ENCODE peak calls at places on chromosomes 1 and 21, in nine cellular contexts. J is psoas muscle, L is spleen, G is stomach, I is PC-9, V is heart left ventricle, E is neural progenitor cell, B is heart right ventricle, R is mesendoderm. Y is an unnamed sample.

GRCh38 chr1:246969621-246970020 is 37.9 kb upstream of the AHCTF1 start:
- DNase-seq in J (no peak), L (no peak), G (no peak), I (no peak), V (no peak), E (no peak), B (no peak), R (no peak), Y (no peak)

GRCh38 chr21:41425588-41425953 is 468 bp upstream of the MX1 start:
- DNase-seq in J (no peak), L (no peak), G (no peak), I (no peak), V (no peak), E (no peak), B (no peak), R (no peak), Y (no peak)

GRCh38 chr21:45110873-45111624 is 36.7 kb downstream of the ADARB1 start:
- DNase-seq in J (no peak), L (no peak), G (no peak), I (no peak), V (no peak), E (no peak), B (no peak), R (no peak), Y (no peak)

GRCh38 chr21:14864211-14865021 is 200.4 kb downstream of the NRIP1 start:
- DNase-seq in J (peak), L (peak), G (peak), I (no peak), V (peak), E (peak), B (peak), R (peak), Y (peak)

GRCh38 chr1:175757381-175758015 is 14.1 kb upstream of the TNR start:
- DNase-seq in J (no peak), L (no peak), G (peak), I (no peak), V (no peak), E (peak), B (peak), R (peak), Y (no peak)

GRCh38 chr21:17775431-17776126 is 43.6 kb downstream of the C21orf91 start:
- DNase-seq in J (no peak), L (peak), G (no peak), I (no peak), V (no peak), E (no peak), B (no peak), R (no peak), Y (no peak)

GRCh38 chr1:118928739-118929554 is 59.2 kb downstream of the TBX15 start:
- DNase-seq in J (no peak), L (no peak), G (no peak), I (no peak), V (no peak), E (peak), B (no peak), R (peak), Y (no peak)

GRCh38 chr1:1782399-1783221 is 4.3 kb upstream of the NADK start:
- DNase-seq in J (peak), L (peak), G (peak), I (peak), V (peak), E (peak), B (peak), R (peak), Y (peak)

GRCh38 chr1:20291621-20292020 is 946 bp downstream of the VWA5B1 start:
- DNase-seq in J (no peak), L (no peak), G (no peak), I (no peak), V (no peak), E (peak), B (no peak), R (no peak), Y (no peak)

GRCh38 chr1:21586222-21586621 is 77.0 kb downstream of the ALPL start:
- DNase-seq in J (no peak), L (no peak), G (no peak), I (no peak), V (no peak), E (peak), B (no peak), R (no peak), Y (no peak)

GRCh38 chr1:97170296-97170695 is 448.7 kb downstream of the PTBP2 start:
- DNase-seq in J (no peak), L (no peak), G (no peak), I (no peak), V (no peak), E (no peak), B (no peak), R (no peak), Y (no peak)

GRCh38 chr21:22728091-22728490 is 1729.9 kb downstream of the NCAM2 start:
- DNase-seq in J (no peak), L (no peak), G (no peak), I (no peak), V (no peak), E (peak), B (no peak), R (peak), Y (no peak)

GRCh38 chr1:243325305-243325890 is 69.6 kb downstream of the SDCCAG8 start:
- DNase-seq in J (no peak), L (no peak), G (no peak), I (peak), V (no peak), E (peak), B (no peak), R (peak), Y (no peak)

GRCh38 chr1:229803601-229804217 is 177.7 kb downstream of the URB2 start:
- DNase-seq in J (no peak), L (no peak), G (no peak), I (peak), V (no peak), E (no peak), B (no peak), R (no peak), Y (no peak)

GRCh38 chr1:241589524-241589923 is 50.6 kb downstream of the CHML start:
- DNase-seq in J (no peak), L (no peak), G (no peak), I (no peak), V (no peak), E (no peak), B (no peak), R (no peak), Y (no peak)

GRCh38 chr1:232045571-232045970 is 419.0 kb downstream of the DISC1 start:
- DNase-seq in J (no peak), L (no peak), G (no peak), I (no peak), V (no peak), E (no peak), B (no peak), R (no peak), Y (no peak)

GRCh38 chr1:172898866-172899265 is 151.9 kb downstream of the TNFSF18 start:
- DNase-seq in J (no peak), L (no peak), G (no peak), I (no peak), V (no peak), E (no peak), B (no peak), R (no peak), Y (no peak)

GRCh38 chr1:32500387-32501209 is 35.7 kb downstream of the ZBTB8B start:
- DNase-seq in J (peak), L (peak), G (peak), I (no peak), V (peak), E (peak), B (peak), R (peak), Y (peak)

GRCh38 chr1:11838349-11839272 is 9.0 kb downstream of the NPPA start:
- DNase-seq in J (peak), L (peak), G (peak), I (no peak), V (peak), E (peak), B (peak), R (peak), Y (peak)

GRCh38 chr1:237736372-237737029 is 154.2 kb downstream of the ZP4 start:
- DNase-seq in J (no peak), L (no peak), G (no peak), I (no peak), V (no peak), E (peak), B (no peak), R (peak), Y (no peak)

GRCh38 chr1:203161703-203162102 is 13.9 kb downstream of the MYBPH start:
- DNase-seq in J (no peak), L (no peak), G (no peak), I (no peak), V (no peak), E (no peak), B (no peak), R (no peak), Y (no peak)

GRCh38 chr1:238281418-238281817 is 390.7 kb upstream of the ZP4 start:
- DNase-seq in J (no peak), L (no peak), G (no peak), I (no peak), V (no peak), E (no peak), B (no peak), R (peak), Y (no peak)

GRCh38 chr1:230208619-230209261 is 141.7 kb downstream of the GALNT2 start:
- DNase-seq in J (no peak), L (no peak), G (no peak), I (no peak), V (no peak), E (no peak), B (no peak), R (no peak), Y (no peak)

GRCh38 chr1:19122668-19123067 is 87.4 kb downstream of the UBR4 start:
- DNase-seq in J (no peak), L (no peak), G (peak), I (peak), V (peak), E (no peak), B (peak), R (no peak), Y (no peak)

GRCh38 chr1:59163268-59164092 is 133.4 kb upstream of the FGGY start:
- DNase-seq in J (no peak), L (no peak), G (no peak), I (no peak), V (no peak), E (no peak), B (no peak), R (no peak), Y (no peak)

GRCh38 chr1:109912214-109912861 is 1.7 kb downstream of the CSF1 start:
- DNase-seq in J (no peak), L (no peak), G (no peak), I (no peak), V (no peak), E (no peak), B (no peak), R (no peak), Y (no peak)

GRCh38 chr1:233487415-233487814 is 126.5 kb upstream of the KCNK1 start:
- DNase-seq in J (no peak), L (no peak), G (no peak), I (no peak), V (no peak), E (no peak), B (no peak), R (no peak), Y (no peak)

GRCh38 chr21:42248241-42248640 is 29.3 kb downstream of the ABCG1 start:
- DNase-seq in J (no peak), L (peak), G (no peak), I (no peak), V (no peak), E (no peak), B (no peak), R (no peak), Y (no peak)

GRCh38 chr1:30976143-30976542 is 67.6 kb upstream of the SDC3 start:
- DNase-seq in J (no peak), L (no peak), G (no peak), I (no peak), V (no peak), E (no peak), B (no peak), R (no peak), Y (no peak)

GRCh38 chr1:226875641-226876295 is 5.4 kb downstream of the PSEN2 start:
- DNase-seq in J (no peak), L (peak), G (peak), I (peak), V (no peak), E (peak), B (no peak), R (no peak), Y (no peak)

GRCh38 chr1:27869719-27870085 is 2.6 kb upstream of the THEMIS2 start:
- DNase-seq in J (no peak), L (no peak), G (no peak), I (no peak), V (no peak), E (no peak), B (no peak), R (no peak), Y (no peak)

GRCh38 chr1:9292361-9293240 is at the start of gene SPSB1:
- DNase-seq in J (peak), L (peak), G (peak), I (peak), V (peak), E (peak), B (peak), R (peak), Y (peak)

GRCh38 chr1:43271186-43272118 is 1.7 kb downstream of the TMEM125 start:
- DNase-seq in J (no peak), L (peak), G (peak), I (no peak), V (peak), E (no peak), B (no peak), R (peak), Y (no peak)

GRCh38 chr1:149915429-149916192 is 2.0 kb downstream of the SV2A start:
- DNase-seq in J (no peak), L (no peak), G (no peak), I (no peak), V (no peak), E (peak), B (no peak), R (no peak), Y (no peak)

DNA sequence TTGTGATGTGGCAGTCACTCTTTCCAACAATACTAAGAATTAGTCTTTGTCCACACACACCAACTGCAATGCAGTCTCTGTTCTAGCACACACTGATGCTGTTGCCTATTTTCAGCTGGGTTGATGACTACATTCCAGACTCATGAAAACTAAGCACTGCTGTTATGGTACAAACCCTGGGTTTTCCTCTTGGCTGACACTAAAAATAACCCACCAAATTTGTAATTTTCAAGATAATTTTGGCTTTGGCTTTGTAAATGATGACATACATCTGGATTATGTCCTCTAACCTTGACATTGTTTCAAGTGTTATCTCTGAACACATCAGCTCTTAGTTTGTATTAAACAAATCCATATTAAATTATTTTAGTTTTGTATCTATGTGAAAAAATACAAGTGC is 444.8 kb downstream of the PTPRC start:
- DNase-seq in J (no peak), L (no peak), G (no peak), I (no peak), V (no peak), E (no peak), B (no peak), R (no peak), Y (no peak)
- H3K27ac ChIP-seq in J (no peak), L (no peak), G (no peak), I (no peak), V (no peak), E (no peak), B (no peak), R (no peak), Y (no peak)

GRCh38 chr1:245516178-245516829 is 361.5 kb downstream of the KIF26B start:
- DNase-seq in J (no peak), L (no peak), G (no peak), I (no peak), V (no peak), E (peak), B (no peak), R (no peak), Y (no peak)

GRCh38 chr1:245512980-245513578 is 358.3 kb downstream of the KIF26B start:
- DNase-seq in J (no peak), L (no peak), G (no peak), I (no peak), V (no peak), E (peak), B (no peak), R (peak), Y (no peak)

DNA sequence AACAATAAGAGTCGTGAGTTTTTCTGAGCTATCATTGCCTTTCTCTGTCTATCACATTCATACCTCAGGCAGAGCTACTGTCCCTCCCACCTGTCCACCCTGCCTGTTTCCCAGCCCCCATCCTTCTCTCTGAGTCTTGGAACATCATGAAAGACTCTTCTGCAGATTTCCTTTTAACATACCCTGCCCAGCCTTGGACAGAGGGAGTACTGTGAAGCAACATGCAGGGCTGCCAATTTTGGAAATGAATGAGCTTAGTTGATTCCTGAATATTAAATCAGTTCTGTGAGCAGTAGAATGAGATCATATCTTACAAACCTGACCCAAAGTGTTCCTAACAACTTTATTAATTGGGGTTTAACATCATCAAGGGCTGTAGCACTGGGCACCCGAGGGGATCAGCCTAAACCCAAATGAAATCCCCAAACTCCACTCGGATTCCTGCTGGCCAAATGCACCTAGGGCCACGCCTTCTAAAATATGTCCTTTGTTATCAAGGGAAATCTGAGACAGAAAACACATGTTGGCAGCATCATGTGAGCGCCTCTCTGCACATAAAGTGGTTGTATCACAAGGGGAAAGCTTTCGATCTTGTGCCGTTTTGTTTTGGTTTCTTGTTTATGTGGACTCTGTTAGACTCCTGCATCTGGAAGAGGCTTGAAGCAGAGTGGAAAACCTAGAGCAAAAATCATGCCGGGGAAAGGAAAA is 357.6 kb downstream of the KIF26B start:
- DNase-seq in J (no peak), L (no peak), G (no peak), I (no peak), V (no peak), E (no peak), B (no peak), R (no peak), Y (no peak)
- H3K27ac ChIP-seq in J (no peak), L (no peak), G (no peak), I (no peak), V (no peak), E (no peak), B (no peak), R (no peak), Y (no peak)

DNA sequence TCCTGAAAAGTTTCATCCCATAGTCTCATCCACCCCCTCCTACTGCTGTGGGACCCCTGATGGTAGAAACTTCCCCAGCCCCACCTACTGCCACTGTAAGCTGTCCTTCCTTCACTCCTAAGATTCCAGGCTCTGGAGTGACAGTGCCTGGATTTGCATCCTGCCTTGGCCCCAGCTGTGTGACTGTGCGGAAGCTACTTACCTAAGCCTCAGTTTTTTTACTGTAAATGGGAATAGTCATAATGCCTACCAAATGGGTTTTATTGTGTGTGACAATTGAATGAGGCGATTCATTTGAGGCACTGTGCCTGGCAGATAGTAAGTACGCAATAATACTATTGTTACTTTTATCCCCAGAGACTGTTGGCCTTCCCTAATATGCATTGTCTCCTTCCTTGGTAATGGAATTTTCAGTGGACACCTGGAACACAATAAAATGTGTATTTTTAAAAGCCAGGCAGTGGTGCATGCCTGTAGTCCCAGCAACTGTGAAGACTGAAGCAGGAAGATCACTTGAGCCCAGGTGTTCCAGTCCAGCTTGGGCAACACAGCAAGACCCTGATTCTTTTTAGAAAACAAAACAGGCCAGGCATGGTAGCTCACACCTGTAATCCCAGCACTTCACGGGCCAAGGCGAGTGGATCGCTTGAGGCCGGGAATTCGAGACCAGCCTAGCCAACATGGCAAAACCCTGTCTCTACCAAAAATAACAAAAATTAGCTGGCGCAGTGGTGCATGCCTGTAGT is 55.0 kb upstream of the ZNF326 start:
- DNase-seq in J (no peak), L (no peak), G (no peak), I (no peak), V (no peak), E (peak), B (no peak), R (peak), Y (no peak)
- H3K27ac ChIP-seq in J (no peak), L (no peak), G (no peak), I (no peak), V (no peak), E (peak), B (no peak), R (no peak), Y (no peak)

DNA sequence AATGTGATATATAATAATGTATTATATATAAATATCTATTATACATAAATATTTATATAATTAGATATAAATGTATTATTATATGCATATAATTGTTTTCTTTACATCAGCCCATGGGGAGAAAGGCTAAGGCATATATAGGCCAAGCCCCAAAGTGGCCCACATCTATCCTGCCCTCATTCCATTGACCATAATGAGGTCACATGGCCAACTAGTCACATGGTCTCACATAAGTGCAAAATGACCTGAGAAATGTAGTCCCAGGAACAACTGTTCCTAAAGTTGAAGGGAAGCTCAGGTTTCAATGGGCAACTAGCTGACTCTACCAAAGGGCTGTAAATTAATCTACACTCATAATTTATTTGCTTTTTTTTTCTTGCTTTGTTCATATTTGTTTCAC is 14.5 kb upstream of the CCDC185 start:
- DNase-seq in J (no peak), L (no peak), G (no peak), I (no peak), V (no peak), E (no peak), B (no peak), R (peak), Y (no peak)
- H3K27ac ChIP-seq in J (no peak), L (no peak), G (no peak), I (no peak), V (no peak), E (no peak), B (no peak), R (no peak), Y (no peak)

DNA sequence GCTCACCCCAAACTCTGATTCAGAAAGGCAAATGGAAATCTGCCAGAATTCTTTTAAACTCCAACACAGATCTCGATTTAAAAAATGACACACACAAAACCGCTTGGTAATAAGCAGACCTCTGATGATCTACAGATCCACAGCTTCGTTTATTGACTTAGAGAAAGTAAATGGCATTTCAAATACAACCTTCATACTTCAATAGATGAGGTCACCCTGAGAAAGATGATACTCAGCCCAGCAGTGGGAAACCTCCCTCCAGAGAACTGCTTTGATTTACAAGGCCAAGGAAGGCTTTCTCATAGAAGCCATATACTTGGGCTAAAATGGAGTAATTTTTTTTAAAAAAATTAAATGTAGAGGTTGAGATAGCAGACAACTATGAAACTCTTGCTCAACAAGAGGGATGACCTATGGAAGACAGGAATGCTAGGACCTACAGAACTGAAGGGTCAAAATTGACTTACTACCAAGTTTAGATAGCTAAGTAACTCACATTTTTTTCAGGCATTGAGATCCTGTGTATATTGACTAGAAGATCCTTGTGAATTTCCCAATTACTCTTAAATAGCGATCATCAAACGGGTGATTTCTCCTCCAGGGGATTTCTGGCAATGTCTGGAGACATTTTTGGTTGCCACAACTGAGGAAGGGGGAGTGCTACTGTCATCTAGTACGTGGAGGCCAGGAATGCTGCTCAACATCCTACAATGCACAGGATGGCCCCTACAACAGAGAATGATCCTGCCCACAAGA is 143.9 kb downstream of the CLIC6 start:
- DNase-seq in J (no peak), L (no peak), G (no peak), I (peak), V (no peak), E (no peak), B (no peak), R (no peak), Y (no peak)
- H3K27ac ChIP-seq in J (peak), L (no peak), G (no peak), I (peak), V (no peak), E (no peak), B (no peak), R (no peak), Y (no peak)

Y was measured in uterus.